ENCODE peak calls at places on chromosomes 6 and 20, in seven cellular contexts. F, K, V, Y, Z, D and U are unnamed samples.

GRCh38 chr6:113857565-113858066 is 471 bp downstream of the MARCKS start:
- DNase-seq in F (peak; percentile 29), K (no peak), V (peak; percentile 21), Y (peak; percentile 50), Z (peak; percentile 50), D (peak; percentile 25), U (no peak)

GRCh38 chr20:7291946-7292345 is 524.5 kb downstream of the BMP2 start:
- DNase-seq in F (no peak), K (no peak), V (no peak), Y (no peak), Z (no peak), D (no peak), U (no peak)

GRCh38 chr20:57671662-57672061 is 38.2 kb downstream of the PMEPA1 start:
- DNase-seq in F (no peak), K (no peak), V (no peak), Y (no peak), Z (no peak), D (no peak), U (no peak)

GRCh38 chr6:31399589-31400466 is 3.6 kb upstream of the MICA start:
- DNase-seq in F (peak; percentile 94), K (peak; percentile 80), V (peak; percentile 95), Y (peak; percentile 95), Z (peak; percentile 92), D (peak; percentile 91), U (peak; percentile 29)

GRCh38 chr6:80454661-80455365 is 348.3 kb downstream of the BCKDHB start:
- DNase-seq in F (no peak), K (peak; percentile 38), V (no peak), Y (no peak), Z (no peak), D (no peak), U (no peak)

GRCh38 chr6:150711584-150712501 is 112.2 kb downstream of the PLEKHG1 start:
- DNase-seq in F (peak; percentile 77), K (no peak), V (peak; percentile 48), Y (no peak), Z (peak; percentile 55), D (peak; percentile 78), U (no peak)

GRCh38 chr6:47057830-47058540 is 15.9 kb upstream of the ADGRF1 start:
- DNase-seq in F (no peak), K (no peak), V (no peak), Y (no peak), Z (no peak), D (no peak), U (no peak)

GRCh38 chr6:106159531-106159940 is 73.4 kb downstream of the PRDM1 start:
- DNase-seq in F (no peak), K (peak; percentile 93), V (no peak), Y (no peak), Z (no peak), D (no peak), U (no peak)

GRCh38 chr6:137313928-137314855 is 95.0 kb upstream of the IFNGR1 start:
- DNase-seq in F (peak; percentile 75), K (peak; percentile 64), V (peak; percentile 76), Y (peak; percentile 85), Z (peak; percentile 62), D (peak; percentile 72), U (peak; percentile 25)

GRCh38 chr6:150891886-150892485 is 26.5 kb downstream of the MTHFD1L start:
- DNase-seq in F (peak; percentile 77), K (peak; percentile 88), V (peak; percentile 65), Y (peak; percentile 92), Z (peak; percentile 84), D (peak; percentile 71), U (no peak)

GRCh38 chr6:106883808-106884262 is 90.7 kb downstream of the CD24 start:
- DNase-seq in F (no peak), K (no peak), V (no peak), Y (peak; percentile 57), Z (no peak), D (no peak), U (no peak)

GRCh38 chr20:4141616-4142240 is 126.4 kb upstream of the RNF24 start:
- DNase-seq in F (no peak), K (no peak), V (no peak), Y (no peak), Z (no peak), D (no peak), U (no peak)

GRCh38 chr20:42740191-42740870 is 449.4 kb downstream of the PTPRT start:
- DNase-seq in F (no peak), K (no peak), V (no peak), Y (no peak), Z (no peak), D (no peak), U (no peak)

GRCh38 chr20:1900321-1900791 is 5.1 kb downstream of the SIRPA start:
- DNase-seq in F (peak; percentile 33), K (peak; percentile 80), V (peak; percentile 49), Y (peak; percentile 86), Z (peak; percentile 47), D (peak; percentile 35), U (no peak)

GRCh38 chr6:156798091-156798735 is 21.0 kb downstream of the ARID1B start:
- DNase-seq in F (no peak), K (no peak), V (no peak), Y (no peak), Z (no peak), D (no peak), U (no peak)

GRCh38 chr6:45617441-45617840 is 239.7 kb upstream of the SUPT3H start:
- DNase-seq in F (no peak), K (peak; percentile 19), V (no peak), Y (no peak), Z (no peak), D (no peak), U (no peak)

GRCh38 chr6:170221753-170222400 is 69.0 kb downstream of the DLL1 start:
- DNase-seq in F (peak; percentile 4), K (no peak), V (peak; percentile 14), Y (peak; percentile 41), Z (peak; percentile 11), D (peak; percentile 16), U (no peak)

GRCh38 chr6:158361961-158362634 is 49.8 kb downstream of the TULP4 start:
- DNase-seq in F (no peak), K (peak; percentile 58), V (no peak), Y (peak; percentile 30), Z (no peak), D (no peak), U (no peak)

GRCh38 chr20:45445805-45446562 is 23.6 kb upstream of the WFDC2 start:
- DNase-seq in F (peak; percentile 57), K (no peak), V (no peak), Y (no peak), Z (no peak), D (no peak), U (no peak)

GRCh38 chr20:36481380-36482043 is 59.8 kb upstream of the MYL9 start:
- DNase-seq in F (no peak), K (no peak), V (no peak), Y (no peak), Z (no peak), D (no peak), U (no peak)

GRCh38 chr20:45704969-45705637 is at the start of gene WFDC10B:
- DNase-seq in F (peak; percentile 25), K (no peak), V (no peak), Y (no peak), Z (no peak), D (no peak), U (no peak)

GRCh38 chr6:27891300-27891913 is 20.8 kb downstream of the OR2B2 start:
- DNase-seq in F (no peak), K (no peak), V (no peak), Y (no peak), Z (no peak), D (no peak), U (no peak)

GRCh38 chr6:27893836-27894807 is 18.1 kb downstream of the OR2B2 start:
- DNase-seq in F (peak; percentile 90), K (peak; percentile 94), V (peak; percentile 88), Y (peak; percentile 97), Z (peak; percentile 79), D (peak; percentile 81), U (peak; percentile 41)

GRCh38 chr6:27894839-27895762 is 17.1 kb downstream of the OR2B2 start:
- DNase-seq in F (peak; percentile 57), K (peak; percentile 88), V (peak; percentile 60), Y (peak; percentile 84), Z (peak; percentile 56), D (peak; percentile 49), U (no peak)

GRCh38 chr6:27892596-27893058 is 19.6 kb downstream of the OR2B2 start:
- DNase-seq in F (no peak), K (peak; percentile 27), V (no peak), Y (no peak), Z (no peak), D (no peak), U (no peak)

GRCh38 chr6:27893059-27893835 is 18.9 kb downstream of the OR2B2 start:
- DNase-seq in F (peak; percentile 93), K (peak; percentile 99), V (peak; percentile 80), Y (peak; percentile 94), Z (peak; percentile 38), D (peak; percentile 92), U (peak; percentile 31)
- TF ChIP-seq POLR2A in F (peak; percentile 99), K (peak; percentile 99), V (peak; percentile 82), Y (peak; percentile 89), Z (no peak), D (peak; percentile 92), U (peak; percentile 97)

GRCh38 chr20:49280463-49281058 is 2.7 kb upstream of the ZNFX1 start:
- DNase-seq in F (no peak), K (no peak), V (no peak), Y (no peak), Z (no peak), D (no peak), U (no peak)

GRCh38 chr20:49282584-49283171 is 4.8 kb upstream of the ZNFX1 start:
- DNase-seq in F (no peak), K (no peak), V (no peak), Y (no peak), Z (no peak), D (no peak), U (no peak)

GRCh38 chr20:49283176-49283702 is 5.4 kb upstream of the ZNFX1 start:
- DNase-seq in F (no peak), K (no peak), V (no peak), Y (no peak), Z (no peak), D (no peak), U (no peak)

GRCh38 chr20:49281059-49281912 is 3.4 kb upstream of the ZNFX1 start:
- DNase-seq in F (no peak), K (no peak), V (no peak), Y (no peak), Z (no peak), D (no peak), U (no peak)

GRCh38 chr20:49281913-49282467 is 4.1 kb upstream of the ZNFX1 start:
- DNase-seq in F (no peak), K (no peak), V (no peak), Y (peak; percentile 43), Z (no peak), D (no peak), U (no peak)
- H3K4me3 ChIP-seq in F (no peak overlapping the region), K (no peak overlapping the region), V (no peak overlapping the region), Y (no peak overlapping the region), Z (no peak overlapping the region), D (peak overlapping the region; percentile 87), U (no peak overlapping the region)

DNA sequence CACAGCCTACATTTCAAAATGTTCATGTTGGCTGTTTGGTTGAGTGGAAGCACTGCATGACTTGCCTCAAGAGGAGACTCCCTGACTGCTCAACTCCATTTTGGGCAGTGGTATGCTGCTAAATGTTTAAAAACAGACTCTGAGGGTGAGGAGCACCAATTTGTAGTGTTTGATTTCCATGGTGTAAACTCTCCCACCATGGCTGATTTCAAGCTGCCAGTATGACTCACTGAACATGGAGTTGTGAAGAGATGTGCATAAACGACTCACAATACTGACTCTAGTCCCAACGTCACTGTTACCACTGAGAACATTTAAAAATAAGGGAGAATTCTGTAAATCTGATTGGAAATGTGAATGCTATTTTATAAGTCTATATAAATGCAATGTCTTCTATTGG is 70.4 kb downstream of the BACH2 start:
- DNase-seq in F (no peak), K (peak; percentile 74), V (no peak), Y (no peak), Z (no peak), D (no peak), U (no peak)
- TF ChIP-seq POLR2A in F (no peak), K (no peak), V (no peak), Y (no peak), Z (no peak), D (no peak), U (no peak)

GRCh38 chr20:15923030-15923776 is 650.0 kb downstream of the KIF16B start:
- DNase-seq in F (no peak), K (no peak), V (no peak), Y (no peak), Z (no peak), D (no peak), U (no peak)
- H3K4me3 ChIP-seq in F (no peak overlapping the region), K (no peak overlapping the region), V (no peak overlapping the region), Y (no peak overlapping the region), Z (no peak overlapping the region), D (no peak overlapping the region), U (no peak overlapping the region)